ENCODE peak calls at places on chromosome 17, in six cellular contexts. P is CD4-positive, alpha-beta T cell; A is HCT116; M is RWPE1; N is thoracic aorta; K is adrenal gland. T is an unnamed sample.

GRCh38 chr17:72158895-72159885 is 38.4 kb downstream of the SOX9 start:
- DNase-seq in K (no peak), A (no peak), P (no peak), M (no peak), N (no peak), T (no peak)

GRCh38 chr17:77432034-77432554 is 291.3 kb downstream of the SEC14L1 start:
- DNase-seq in N (no peak), M (no peak), A (no peak), K (no peak), P (no peak), T (no peak)

GRCh38 chr17:40307691-40308289 is 1.2 kb upstream of the RARA start:
- DNase-seq in K (no peak), M (no peak), A (no peak), P (no peak), N (no peak), T (no peak)

GRCh38 chr17:50259484-50260324 is 14.6 kb upstream of the TMEM92 start:
- DNase-seq in K (peak; percentile 9), N (no peak), A (no peak), M (no peak), P (no peak), T (no peak)

GRCh38 chr17:40019140-40019991 is 4.1 kb downstream of the CSF3 start:
- DNase-seq in N (no peak), K (no peak), A (no peak), M (peak; percentile 75), P (no peak), T (no peak)

GRCh38 chr17:70168979-70169706 is at the start of gene KCNJ2:
- DNase-seq in M (peak; percentile 82), A (no peak), P (peak; percentile 4), K (peak; percentile 84), N (peak; percentile 9), T (peak; percentile 89)

GRCh38 chr17:78708510-78708973 is 73.5 kb downstream of the CYTH1 start:
- DNase-seq in N (no peak), K (peak; percentile 87), P (peak; percentile 54), A (peak; percentile 56), M (peak; percentile 89), T (peak; percentile 73)

GRCh38 chr17:32947736-32948135 is 19.8 kb downstream of the TMEM98 start:
- DNase-seq in M (no peak), K (no peak), A (no peak), P (no peak), N (no peak), T (no peak)

DNA sequence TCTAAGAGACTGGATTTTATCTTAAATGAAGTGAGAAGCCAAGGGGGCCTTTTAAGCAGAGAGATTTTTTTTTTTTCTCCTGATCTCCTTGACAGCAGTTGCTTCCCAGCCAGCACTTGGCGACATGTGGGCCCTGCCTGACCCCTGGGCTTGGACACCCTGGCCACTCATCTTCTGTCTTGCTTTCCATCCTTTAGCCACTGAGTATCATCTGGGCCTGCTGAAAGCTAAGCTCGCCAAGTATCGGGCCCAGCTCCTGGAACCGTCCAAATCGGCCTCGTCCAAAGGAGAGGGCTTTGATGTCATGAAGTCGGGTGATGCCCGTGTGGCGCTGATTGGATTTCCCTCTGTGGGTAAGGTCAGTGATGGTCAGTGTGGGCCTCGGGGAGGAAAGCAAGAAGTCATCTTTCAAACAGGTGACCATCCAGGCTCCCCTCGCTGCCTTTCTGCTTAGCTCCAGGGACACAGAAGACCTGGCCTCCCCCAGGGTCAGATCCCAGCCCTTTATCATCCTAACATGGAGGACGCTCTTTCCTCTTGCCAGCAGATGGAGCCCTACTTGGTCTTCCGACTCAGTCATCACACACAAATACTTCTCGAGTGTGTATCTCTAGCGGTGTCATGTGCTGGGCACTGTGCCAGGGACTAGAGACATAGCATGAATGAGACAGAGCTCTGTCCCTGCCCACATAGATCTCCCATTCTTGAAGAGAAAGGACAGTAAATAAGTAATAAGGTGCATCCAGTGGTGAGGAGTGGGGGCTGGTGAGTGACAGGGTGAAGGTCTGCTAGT is 6.1 kb downstream of the DRG2 start:
- DNase-seq in P (no peak), A (peak; percentile 27), M (peak; percentile 38), N (no peak), K (peak; percentile 86), T (no peak)
- TF ChIP-seq CTCF in P (no peak), A (peak; percentile 64), M (no peak), N (no peak), K (peak; percentile 37), T (peak; percentile 14)

GRCh38 chr17:48522990-48523389 is 7.8 kb downstream of the HOXB1 start:
- DNase-seq in P (no peak), A (no peak), N (no peak), K (no peak), M (no peak), T (no peak)
- TF ChIP-seq CTCF in P (no peak), A (peak; percentile 73), N (no peak), K (no peak), M (no peak), T (peak; percentile 27)

GRCh38 chr17:7445011-7445927 is at the start of gene CHRNB1:
- DNase-seq in N (no peak), P (peak; percentile 38), M (no peak), K (peak; percentile 95), A (peak; percentile 52), T (no peak)
- TF ChIP-seq CTCF in N (no peak), P (no peak), M (no peak), K (peak; percentile 22), A (no peak), T (no peak)

GRCh38 chr17:17053446-17054379 is 11.5 kb downstream of the MPRIP start:
- DNase-seq in N (no peak), P (no peak), M (no peak), A (no peak), K (peak; percentile 21), T (peak; percentile 11)
- TF ChIP-seq CTCF in N (no peak), P (no peak), M (no peak), A (no peak), K (no peak), T (no peak)

DNA sequence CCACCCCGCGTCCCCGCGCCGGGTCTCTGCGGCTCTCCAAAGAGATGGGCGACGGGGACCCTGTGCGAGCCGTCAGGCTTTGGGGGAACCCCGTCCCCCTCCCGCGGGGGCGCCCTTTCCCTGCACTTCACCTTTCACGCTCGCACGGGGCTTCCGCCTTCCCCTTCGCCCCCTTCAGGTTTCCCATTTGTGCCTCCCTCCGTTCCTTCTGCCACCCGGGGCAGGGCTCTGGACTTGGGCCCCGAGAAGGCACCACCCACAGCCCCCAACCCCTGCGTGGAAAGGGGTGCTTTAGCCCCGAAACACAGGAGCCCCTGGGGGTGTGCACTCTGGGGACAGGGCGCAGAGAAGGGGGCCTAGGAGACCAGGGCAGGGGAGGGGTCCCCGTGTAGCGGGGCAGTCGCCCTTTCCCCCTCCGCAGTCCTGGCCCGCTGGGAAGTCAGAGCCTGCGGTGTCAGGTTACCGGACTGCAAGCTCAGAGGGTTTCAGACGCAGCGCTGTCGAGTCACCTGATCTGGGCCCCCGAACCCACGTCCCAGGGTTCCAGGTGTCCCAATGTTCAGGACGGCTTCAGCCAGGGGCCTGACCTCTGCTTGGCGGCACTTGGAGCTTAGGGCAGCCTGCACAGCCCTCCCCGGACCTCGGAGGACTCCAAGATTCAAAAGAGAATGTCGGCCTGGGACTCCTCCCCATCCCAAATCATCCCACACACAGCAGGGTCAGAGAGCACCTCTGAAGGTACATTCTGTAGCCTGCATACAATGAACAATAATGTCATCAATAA is 6.7 kb upstream of the CCDC92B start:
- DNase-seq in M (no peak), N (no peak), P (no peak), K (no peak), A (no peak), T (peak; percentile 55)
- TF ChIP-seq CTCF in M (no peak), N (no peak), P (no peak), K (no peak), A (no peak), T (no peak)

DNA sequence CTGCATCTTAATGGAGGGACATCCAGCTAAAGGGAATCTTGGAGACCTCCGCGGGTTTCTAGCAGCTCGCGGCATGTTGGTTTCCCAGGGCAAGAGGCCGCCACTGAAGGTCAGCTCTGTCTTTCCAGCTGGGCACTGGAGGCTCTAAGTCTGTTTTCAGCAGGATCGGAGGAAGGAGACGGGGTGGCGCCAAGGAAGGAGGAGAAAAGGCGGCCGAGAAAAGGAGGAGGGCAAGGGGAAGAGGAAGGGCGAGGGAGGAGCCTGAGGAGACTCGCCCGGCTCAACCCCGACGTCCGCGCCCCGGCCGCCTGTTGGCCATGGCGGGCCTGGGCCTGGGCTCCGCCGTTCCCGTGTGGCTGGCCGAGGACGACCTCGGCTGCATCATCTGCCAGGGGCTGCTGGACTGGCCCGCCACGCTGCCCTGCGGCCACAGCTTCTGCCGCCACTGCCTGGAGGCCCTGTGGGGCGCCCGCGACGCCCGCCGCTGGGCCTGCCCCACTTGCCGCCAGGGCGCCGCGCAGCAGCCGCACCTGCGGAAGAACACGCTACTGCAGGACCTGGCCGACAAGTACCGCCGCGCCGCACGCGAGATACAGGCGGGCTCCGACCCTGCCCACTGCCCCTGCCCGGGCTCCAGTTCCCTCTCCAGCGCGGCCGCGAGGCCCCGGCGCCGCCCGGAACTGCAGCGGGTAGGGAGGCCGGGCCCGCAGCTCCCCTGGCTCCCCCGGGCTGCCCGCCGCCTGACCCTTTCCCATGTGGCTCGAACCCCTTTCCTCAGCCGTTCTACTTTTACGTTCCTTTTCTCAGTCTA is at the start of gene RNF135:
- DNase-seq in K (peak; percentile 90), N (peak; percentile 64), A (peak; percentile 63), M (peak; percentile 87), P (peak; percentile 45), T (no peak)
- TF ChIP-seq CTCF in K (peak; percentile 24), N (peak; percentile 59), A (peak; percentile 28), M (peak; percentile 20), P (no peak), T (no peak)

GRCh38 chr17:31888124-31888523 is 13.4 kb downstream of the UTP6 start:
- DNase-seq in K (peak; percentile 50), P (no peak), A (no peak), N (no peak), M (no peak), T (no peak)
- TF ChIP-seq CTCF in K (no peak), P (no peak), A (no peak), N (no peak), M (no peak), T (no peak)

GRCh38 chr17:59840908-59841666 is 51.7 kb downstream of the TUBD1 start:
- DNase-seq in M (no peak), K (peak; percentile 41), N (no peak), A (no peak), P (no peak), T (no peak)
- TF ChIP-seq CTCF in M (no peak), K (peak; percentile 5), N (no peak), A (no peak), P (no peak), T (no peak)

GRCh38 chr17:56426901-56427300 is 166.6 kb upstream of the NOG start:
- DNase-seq in M (no peak), N (no peak), K (no peak), P (no peak), A (no peak), T (no peak)
- TF ChIP-seq CTCF in M (no peak), N (no peak), K (no peak), P (no peak), A (no peak), T (no peak)

T was measured in Caco-2.